ENCODE peak calls at places on chromosomes 3 and 15, in six cellular contexts. R is A549, I is HepG2, W is HL-60, D is SK-N-SH, T is GM23338. K is an unnamed sample.
A peak's percentile ranks its signal among the peaks of the same experiment; 100 is the strongest.

GRCh38 chr3:34206996-34207395 is 408.6 kb downstream of the PDCD6IP start:
- DNase-seq in R (no peak), I (no peak), W (no peak), D (no peak), T (no peak), K (no peak)

GRCh38 chr3:146502887-146503458 is 33.6 kb upstream of the PLSCR2 start:
- DNase-seq in R (no peak), I (no peak), W (no peak), D (no peak), T (no peak), K (no peak)

GRCh38 chr15:51004103-51004536 is 90.6 kb downstream of the TNFAIP8L3 start:
- DNase-seq in R (no peak), I (no peak), W (peak; percentile 67), D (no peak), T (peak; percentile 70), K (peak; percentile 74)

GRCh38 chr3:23888617-23889228 is 28.1 kb downstream of the NKIRAS1 start:
- DNase-seq in R (no peak), I (peak; percentile 22), W (no peak), D (no peak), T (peak; percentile 42), K (peak; percentile 30)

GRCh38 chr3:104066658-104067057 is 1300.1 kb upstream of the ALCAM start:
- DNase-seq in R (no peak), I (no peak), W (no peak), D (no peak), T (peak; percentile 13), K (no peak)

GRCh38 chr3:113898892-113899291 is 48.9 kb upstream of the ZDHHC23 start:
- DNase-seq in R (no peak), I (no peak), W (peak; percentile 16), D (no peak), T (no peak), K (no peak)

GRCh38 chr3:141447391-141447790 is 39.4 kb upstream of the RASA2 start:
- DNase-seq in R (no peak), I (no peak), W (no peak), D (no peak), T (no peak), K (no peak)

GRCh38 chr15:86653344-86654192 is 573.9 kb downstream of the AGBL1 start:
- DNase-seq in R (no peak), I (no peak), W (no peak), D (no peak), T (no peak), K (no peak)

GRCh38 chr15:68114840-68115239 is 60.7 kb downstream of the PIAS1 start:
- DNase-seq in R (no peak), I (no peak), W (no peak), D (no peak), T (no peak), K (no peak)

GRCh38 chr15:68113751-68114150 is 59.6 kb downstream of the PIAS1 start:
- DNase-seq in R (no peak), I (no peak), W (peak; percentile 18), D (no peak), T (no peak), K (no peak)

GRCh38 chr15:68112711-68113110 is 58.6 kb downstream of the PIAS1 start:
- DNase-seq in R (no peak), I (no peak), W (no peak), D (no peak), T (no peak), K (no peak)

GRCh38 chr15:68114356-68114755 is 60.2 kb downstream of the PIAS1 start:
- DNase-seq in R (no peak), I (no peak), W (no peak), D (no peak), T (no peak), K (no peak)

DNA sequence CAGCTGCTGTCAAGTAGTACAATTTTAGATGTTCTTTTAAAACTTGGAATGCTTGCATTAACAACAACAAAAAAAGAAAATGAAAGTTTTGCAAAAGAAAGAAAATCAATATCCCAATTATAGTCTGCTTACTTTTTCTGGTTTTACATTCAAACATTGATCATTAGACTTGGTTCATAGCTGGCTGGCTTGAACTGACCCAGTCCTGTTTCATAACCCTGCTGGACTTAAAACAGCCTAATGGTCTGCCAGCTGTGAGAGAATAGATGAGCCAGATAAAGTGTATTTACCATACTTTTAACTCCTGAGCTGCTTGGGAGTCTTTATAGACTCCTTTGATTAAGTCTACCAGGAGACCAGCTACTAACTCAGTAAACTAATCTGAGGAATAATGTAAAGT is 59.2 kb downstream of the PIAS1 start:
- DNase-seq in R (no peak), I (peak; percentile 64), W (no peak), D (peak; percentile 15), T (no peak), K (no peak)
- TF ChIP-seq REST in R (no peak), I (no peak), W (no peak), D (no peak), T (no peak), K (no peak)

GRCh38 chr3:16449369-16449768 is 64.1 kb downstream of the RFTN1 start:
- DNase-seq in R (no peak), I (no peak), W (no peak), D (no peak), T (no peak), K (no peak)
- H3K27ac ChIP-seq in R (peak overlapping the region; percentile 0), I (no peak overlapping the region), W (no peak overlapping the region), D (peak overlapping the region; percentile 78), T (no peak overlapping the region), K (no peak overlapping the region)

GRCh38 chr3:171260430-171260829 is 199.8 kb downstream of the TNIK start:
- DNase-seq in R (no peak), I (no peak), W (no peak), D (no peak), T (no peak), K (no peak)

GRCh38 chr3:171262431-171262830 is 197.8 kb downstream of the TNIK start:
- DNase-seq in R (no peak), I (no peak), W (no peak), D (no peak), T (no peak), K (no peak)

GRCh38 chr3:171261487-171261886 is 198.7 kb downstream of the TNIK start:
- DNase-seq in R (peak; percentile 19), I (no peak), W (no peak), D (no peak), T (no peak), K (no peak)

GRCh38 chr3:171258316-171258715 is 201.9 kb downstream of the TNIK start:
- DNase-seq in R (no peak), I (no peak), W (no peak), D (no peak), T (peak; percentile 15), K (no peak)

GRCh38 chr3:171260899-171261298 is 199.3 kb downstream of the TNIK start:
- DNase-seq in R (no peak), I (no peak), W (no peak), D (no peak), T (no peak), K (no peak)
- TF ChIP-seq REST in R (no peak), I (no peak), W (no peak), D (no peak), T (no peak), K (no peak)

DNA sequence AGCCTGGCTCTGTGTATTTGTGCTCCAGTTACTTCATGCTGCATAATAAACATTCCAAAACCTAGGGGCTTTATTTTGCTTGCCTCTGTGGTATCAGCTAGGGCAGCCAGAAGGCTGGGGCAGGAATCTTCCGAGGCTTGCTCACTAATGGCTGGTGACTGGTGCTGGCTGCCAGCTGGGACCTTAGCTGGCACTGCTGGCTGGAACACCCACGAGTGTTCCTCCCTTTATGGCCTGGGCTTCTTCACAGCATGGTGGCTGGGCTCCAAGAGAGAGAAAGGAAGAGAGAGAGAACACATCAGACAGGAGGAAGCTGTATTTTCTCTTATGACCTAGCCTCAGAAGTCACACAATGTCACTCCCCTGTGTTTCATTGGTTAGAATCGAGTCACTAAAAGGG is 23.9 kb upstream of the CDCP1 start:
- DNase-seq in R (no peak), I (no peak), W (no peak), D (no peak), T (no peak), K (no peak)
- H3K27ac ChIP-seq in R (peak overlapping the region; percentile 17), I (no peak overlapping the region), W (no peak overlapping the region), D (no peak overlapping the region), T (no peak overlapping the region), K (no peak overlapping the region)

K was measured in K562.